ENCODE peak calls at places on chromosomes 4 and X, in seven cellular contexts. P, T, Q, W, V, S and I are unnamed samples.

GRCh38 chr4:143773998-143774898 is 73.8 kb upstream of the FREM3 start:
- DNase-seq in Q (peak; percentile 58), S (peak; percentile 31), P (peak; percentile 88), V (peak; percentile 21), T (peak; percentile 31), W (peak; percentile 58), I (peak; percentile 81)

GRCh38 chr4:65669008-65669971 is 999 bp downstream of the EPHA5 start:
- DNase-seq in W (no peak), T (no peak), Q (no peak), P (no peak), S (no peak), V (peak; percentile 22), I (no peak)

GRCh38 chrX:141975839-141976238 is 72.1 kb downstream of the MAGEC1 start:
- DNase-seq in W (no peak), P (no peak), S (no peak), T (no peak), Q (no peak), V (no peak), I (no peak)

GRCh38 chr4:156475322-156475721 is 496.3 kb downstream of the PDGFC start:
- DNase-seq in P (no peak), Q (peak; percentile 15), T (no peak), S (no peak), W (peak; percentile 42), V (peak; percentile 21), I (peak; percentile 62)

GRCh38 chr4:174702974-174703478 is 126.0 kb downstream of the GLRA3 start:
- DNase-seq in W (no peak), Q (no peak), P (no peak), T (no peak), S (no peak), V (no peak), I (no peak)

GRCh38 chrX:108437789-108438623 is at the start of gene COL4A6:
- DNase-seq in T (peak; percentile 9), Q (peak; percentile 23), S (no peak), W (no peak), V (no peak), P (peak; percentile 15), I (peak; percentile 17)

GRCh38 chr4:10006236-10006603 is 15.1 kb downstream of the SLC2A9 start:
- DNase-seq in S (peak; percentile 82), W (no peak), Q (peak; percentile 86), V (no peak), T (no peak), P (no peak), I (peak; percentile 69)

GRCh38 chr4:138609943-138610350 is 367.8 kb upstream of the SLC7A11 start:
- DNase-seq in V (no peak), P (peak; percentile 4), T (no peak), S (no peak), W (no peak), Q (no peak), I (no peak)

GRCh38 chr4:55008166-55009056 is 117.0 kb downstream of the KDR start:
- DNase-seq in S (no peak), Q (no peak), W (no peak), T (no peak), P (peak; percentile 26), V (peak; percentile 31), I (no peak)

GRCh38 chr4:112422644-112423043 is 93.3 kb downstream of the NEUROG2 start:
- DNase-seq in W (no peak), Q (no peak), T (no peak), S (no peak), V (no peak), P (no peak), I (no peak)

GRCh38 chrX:45322820-45323219 is 122.1 kb upstream of the DIPK2B start:
- DNase-seq in T (no peak), P (no peak), W (no peak), Q (no peak), S (no peak), V (no peak), I (peak; percentile 18)

GRCh38 chrX:153029875-153030274 is 26.4 kb upstream of the PNMA3 start:
- DNase-seq in W (no peak), T (no peak), P (no peak), V (no peak), S (no peak), Q (no peak), I (no peak)

GRCh38 chrX:40297949-40298539 is 200.3 kb upstream of the BCOR start:
- DNase-seq in V (no peak), T (no peak), Q (no peak), P (peak; percentile 34), W (no peak), S (no peak), I (no peak)

GRCh38 chr4:147924604-147925412 is 192.9 kb downstream of the ARHGAP10 start:
- DNase-seq in T (peak; percentile 13), P (no peak), S (no peak), W (no peak), Q (peak; percentile 5), V (peak; percentile 66), I (peak; percentile 48)

GRCh38 chr4:145216532-145216931 is 36.1 kb upstream of the OTUD4 start:
- DNase-seq in Q (no peak), V (peak; percentile 13), S (no peak), W (peak; percentile 24), T (no peak), P (no peak), I (no peak)

GRCh38 chr4:147793569-147793968 is 61.7 kb downstream of the ARHGAP10 start:
- DNase-seq in T (no peak), P (no peak), Q (no peak), S (no peak), W (no peak), V (no peak), I (no peak)

GRCh38 chr4:113760852-113761681 is 471 bp downstream of the CAMK2D start:
- DNase-seq in W (no peak), S (no peak), P (no peak), V (peak; percentile 81), Q (peak; percentile 74), T (no peak), I (no peak)

GRCh38 chr4:144716778-144717177 is 70.8 kb downstream of the HHIP start:
- DNase-seq in S (no peak), P (no peak), T (no peak), Q (no peak), W (no peak), V (no peak), I (no peak)

GRCh38 chrX:126580877-126581276 is 28.3 kb upstream of the DCAF12L1 start:
- DNase-seq in T (no peak), P (no peak), Q (no peak), V (peak; percentile 12), W (no peak), S (no peak), I (no peak)

GRCh38 chr4:105840426-105841174 is 54.7 kb upstream of the NPNT start:
- DNase-seq in W (no peak), Q (no peak), S (no peak), P (no peak), T (no peak), V (no peak), I (no peak)

GRCh38 chr4:181194096-181194495 is 1049.1 kb upstream of the TENM3 start:
- DNase-seq in T (no peak), W (no peak), Q (no peak), P (no peak), V (no peak), S (no peak), I (no peak)

GRCh38 chr4:14151099-14151498 is 523.6 kb upstream of the BOD1L1 start:
- DNase-seq in S (no peak), P (no peak), V (no peak), T (no peak), W (no peak), Q (no peak), I (no peak)

GRCh38 chrX:151754042-151754419 is 19.5 kb downstream of the CNGA2 start:
- DNase-seq in P (no peak), T (no peak), Q (no peak), W (peak; percentile 10), V (no peak), S (no peak), I (no peak)

GRCh38 chr4:39565925-39566630 is 38.8 kb upstream of the UGDH start:
- DNase-seq in S (no peak), Q (no peak), W (no peak), P (no peak), V (no peak), T (no peak), I (no peak)

GRCh38 chr4:181971973-181972372 is 271.2 kb upstream of the TENM3 start:
- DNase-seq in Q (no peak), P (no peak), W (no peak), S (no peak), T (no peak), V (no peak), I (no peak)

DNA sequence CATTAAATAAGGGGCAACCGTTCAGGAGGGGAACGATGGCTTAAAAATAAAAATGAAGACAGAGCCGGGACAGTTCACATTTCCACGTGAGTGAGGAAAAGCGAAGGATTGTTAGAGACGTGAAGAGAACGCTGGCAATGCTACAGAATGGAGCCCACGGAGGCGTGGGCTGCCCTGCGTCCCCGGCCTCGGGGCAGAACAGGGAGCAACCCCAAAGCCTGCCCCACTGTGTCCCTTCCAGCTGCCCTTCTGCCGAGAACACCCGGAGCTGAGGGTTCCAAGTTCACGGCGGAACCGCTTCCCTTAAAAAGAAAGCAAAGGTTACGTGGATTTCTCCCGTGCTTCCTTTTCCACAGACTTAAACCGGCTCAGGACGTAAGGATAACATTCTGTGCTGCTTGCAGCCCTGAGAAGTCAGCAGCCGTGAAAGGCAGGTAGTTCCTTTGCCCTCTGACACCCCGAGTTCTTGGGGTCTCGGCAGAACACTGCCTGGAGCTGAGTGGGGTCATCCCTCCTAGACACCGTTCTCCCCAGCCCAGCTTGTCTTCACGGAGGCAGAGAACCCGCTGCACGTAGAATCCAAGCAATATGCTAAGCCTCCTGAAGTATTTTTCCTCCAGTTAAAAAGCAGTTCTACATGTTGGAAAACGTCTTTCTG is 14.2 kb downstream of the DHRSX start:
- DNase-seq in T (no peak), V (no peak), P (no peak), S (no peak), Q (no peak), W (no peak), I (no peak)
- TF ChIP-seq JUND in T (no peak), V (no peak), P (no peak), S (no peak), Q (no peak), W (no peak), I (no peak)

GRCh38 chrX:29555465-29556091 is 659.8 kb upstream of the MAGEB2 start:
- DNase-seq in Q (no peak), S (peak; percentile 93), T (no peak), P (no peak), V (no peak), W (no peak), I (no peak)
- TF ChIP-seq JUND in Q (no peak), S (peak; percentile 95), T (no peak), P (no peak), V (no peak), W (no peak), I (no peak)

GRCh38 chr4:152309418-152309817 is 226.5 kb downstream of the FBXW7 start:
- DNase-seq in Q (no peak), T (no peak), S (no peak), V (peak; percentile 57), W (no peak), P (no peak), I (no peak)
- TF ChIP-seq JUND in Q (no peak), T (no peak), S (no peak), V (no peak), W (no peak), P (no peak), I (no peak)

DNA sequence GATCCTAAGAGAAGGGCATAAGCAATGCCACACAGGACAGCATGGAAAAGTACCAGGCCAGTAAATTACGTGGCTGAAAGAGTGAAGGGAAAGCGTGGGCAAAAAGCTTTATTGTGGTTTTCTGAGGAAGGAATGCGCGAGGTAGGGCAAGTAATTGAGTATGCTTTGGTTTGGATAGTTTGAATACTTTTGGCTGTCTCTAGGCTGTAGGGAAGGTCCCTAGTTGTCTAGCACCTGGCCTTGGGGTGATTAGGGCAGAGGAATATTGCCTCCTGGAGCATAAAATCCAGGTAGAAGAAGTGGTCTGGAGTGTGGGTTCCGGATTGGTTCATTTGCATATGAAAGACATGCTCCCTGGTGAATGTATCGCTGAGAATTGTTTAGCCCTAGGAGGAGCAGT is 46.4 kb upstream of the NALF2 start:
- DNase-seq in V (no peak), W (no peak), S (no peak), Q (no peak), P (no peak), T (no peak), I (no peak)
- TF ChIP-seq JUND in V (no peak), W (no peak), S (no peak), Q (no peak), P (no peak), T (no peak), I (no peak)